ENCODE peak calls at places on chromosomes 2 and 18, in four cellular contexts. U is prostate gland, T is NB4, G is body of pancreas. L is an unnamed sample.
A peak's percentile ranks its signal among the peaks of the same experiment; 100 is the strongest.

GRCh38 chr18:76213996-76214395 is 281.0 kb downstream of the ZNF516 start:
- DNase-seq in G (no peak), T (no peak), U (no peak), L (no peak)

GRCh38 chr18:659597-659996 is 2.1 kb downstream of the TYMS start:
- DNase-seq in T (no peak), U (no peak), G (no peak), L (no peak)

GRCh38 chr2:75565523-75566449 is 5.0 kb upstream of the EVA1A start:
- DNase-seq in T (no peak), U (no peak), G (no peak), L (no peak)

GRCh38 chr18:46641917-46642316 is 15.1 kb downstream of the LOXHD1 start:
- DNase-seq in T (no peak), G (no peak), U (no peak), L (no peak)

GRCh38 chr2:43152186-43152585 is 74.2 kb downstream of the ZFP36L2 start:
- DNase-seq in G (no peak), T (no peak), U (no peak), L (no peak)

GRCh38 chr18:71114550-71115210 is 825.8 kb downstream of the SOCS6 start:
- DNase-seq in G (no peak), T (no peak), U (no peak), L (no peak)

GRCh38 chr2:216018709-216019108 is 5.4 kb upstream of the MREG start:
- DNase-seq in T (no peak), G (no peak), U (no peak), L (no peak)

GRCh38 chr18:22149710-22150109 is 19.7 kb upstream of the GATA6 start:
- DNase-seq in T (no peak), G (no peak), U (no peak), L (no peak)

GRCh38 chr18:9094307-9095226 is 7.9 kb upstream of the NDUFV2 start:
- DNase-seq in G (no peak), T (no peak), U (no peak), L (no peak)

GRCh38 chr2:20609349-20609994 is 41.4 kb downstream of the HS1BP3 start:
- DNase-seq in G (no peak), T (no peak), U (no peak), L (no peak)

GRCh38 chr18:62187543-62188378 is 706 bp downstream of the RELCH start:
- DNase-seq in T (peak; percentile 72), U (peak; percentile 15), G (peak; percentile 16), L (no peak)

GRCh38 chr2:16664809-16665745 is 557 bp downstream of the CYRIA start:
- DNase-seq in G (no peak), U (no peak), T (peak; percentile 51), L (no peak)

GRCh38 chr2:14642499-14642898 is 10.0 kb downstream of the LRATD1 start:
- DNase-seq in U (no peak), G (no peak), T (peak; percentile 18), L (no peak)

GRCh38 chr18:11037841-11038240 is 111.5 kb downstream of the PIEZO2 start:
- DNase-seq in G (no peak), T (no peak), U (no peak), L (no peak)

GRCh38 chr2:141109633-141110032 is 1021.2 kb downstream of the LRP1B start:
- DNase-seq in U (no peak), T (peak; percentile 10), G (no peak), L (no peak)
- TF ChIP-seq CTCF in U (no peak), T (peak; percentile 21), G (no peak), L (peak; percentile 44)

GRCh38 chr2:172708247-172708646 is 27.4 kb upstream of the RAPGEF4 start:
- DNase-seq in T (no peak), G (no peak), U (no peak), L (no peak)

GRCh38 chr2:172701250-172701649 is 34.4 kb upstream of the RAPGEF4 start:
- DNase-seq in U (no peak), G (no peak), T (no peak), L (no peak)

GRCh38 chr2:172702451-172702850 is 33.2 kb upstream of the RAPGEF4 start:
- DNase-seq in G (no peak), T (no peak), U (no peak), L (no peak)

GRCh38 chr2:172705352-172705751 is 30.3 kb upstream of the RAPGEF4 start:
- DNase-seq in G (no peak), U (no peak), T (no peak), L (no peak)

DNA sequence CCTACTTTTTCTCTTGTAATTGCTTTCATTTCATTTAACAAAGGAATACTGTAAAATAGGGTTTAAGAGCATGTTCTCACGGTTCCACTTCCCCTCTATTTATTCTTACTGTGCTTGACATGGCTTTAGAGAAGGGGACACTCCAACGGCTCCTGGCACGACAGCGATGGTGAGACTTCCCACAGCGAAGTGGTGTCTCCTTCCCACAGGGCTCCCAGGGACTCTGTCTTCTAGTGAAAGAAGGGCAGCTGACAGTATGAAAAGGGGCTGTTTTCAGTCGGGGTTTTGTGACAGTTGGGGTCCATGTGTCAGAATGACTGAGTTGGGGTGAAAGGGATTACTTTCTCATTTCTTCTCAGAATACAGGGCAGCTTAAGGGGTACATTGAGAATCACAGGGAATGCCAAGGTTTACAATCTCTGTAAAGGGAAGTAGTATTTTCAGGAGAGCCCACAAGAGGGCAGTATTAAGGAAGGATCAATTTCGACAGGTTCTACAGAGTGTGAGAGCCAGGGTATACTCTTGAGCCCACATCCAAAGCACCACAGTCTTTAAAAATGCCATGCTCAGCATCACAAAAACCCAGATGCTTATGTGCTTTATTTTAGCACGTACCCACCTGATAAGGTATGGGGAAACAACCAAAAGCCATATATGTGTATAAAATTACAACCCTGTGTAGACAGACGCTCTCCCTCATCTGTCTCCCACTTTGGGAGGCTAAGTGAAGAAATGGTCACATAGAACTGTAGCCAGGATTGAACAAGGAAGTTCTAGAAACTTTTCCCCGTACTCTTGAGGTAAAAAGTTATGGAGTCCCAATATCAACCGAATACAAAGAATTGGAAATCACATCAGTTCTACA is 31.3 kb upstream of the RAPGEF4 start:
- DNase-seq in T (peak; percentile 54), G (peak; percentile 11), U (no peak), L (peak; percentile 26)
- TF ChIP-seq CTCF in T (peak; percentile 62), G (peak; percentile 39), U (peak; percentile 21), L (peak; percentile 65)

GRCh38 chr2:9775351-9775750 is 67.9 kb upstream of the TAF1B start:
- DNase-seq in G (no peak), U (no peak), T (no peak), L (no peak)
- TF ChIP-seq CTCF in G (no peak), U (no peak), T (no peak), L (no peak)

DNA sequence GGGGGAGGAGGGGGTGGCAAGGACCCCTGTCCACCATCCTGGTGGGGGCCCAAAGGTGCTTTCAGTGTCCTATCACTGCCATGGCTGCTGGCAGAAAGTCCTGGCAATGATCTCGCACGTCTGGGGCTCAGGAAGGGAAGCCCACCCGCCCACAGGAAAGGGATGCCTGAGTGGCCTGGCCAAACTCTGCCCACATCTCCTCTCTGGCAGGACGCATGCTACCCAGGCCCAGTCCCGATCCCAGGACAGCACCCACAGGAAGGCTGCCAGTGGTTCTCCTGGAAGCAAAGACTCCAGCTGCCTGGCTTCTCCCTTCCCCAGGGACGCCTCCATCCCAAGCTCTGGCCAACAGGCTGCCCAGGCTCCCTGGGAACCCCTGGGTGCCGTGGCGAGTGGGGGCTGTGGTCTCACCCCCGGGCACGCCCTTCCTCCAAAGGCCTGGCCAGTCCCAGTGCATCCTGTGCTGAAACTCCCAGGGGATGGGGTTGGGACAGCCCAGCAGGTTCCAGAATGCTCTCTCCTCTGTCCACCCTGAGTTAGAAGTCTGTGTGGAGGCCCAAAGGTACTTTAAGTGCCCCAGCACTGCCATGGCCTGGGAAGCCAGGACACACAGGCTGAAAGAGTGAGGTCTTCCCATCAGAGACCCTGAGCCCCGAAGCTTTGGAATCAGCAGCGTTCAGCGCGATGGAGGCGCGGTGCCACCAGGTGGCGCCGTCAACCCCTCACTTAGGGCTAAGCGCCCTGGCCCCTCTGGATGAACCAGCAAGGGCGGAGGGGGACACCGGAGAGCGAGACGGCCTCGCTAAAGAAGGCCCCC is 29.8 kb upstream of the TAF1B start:
- DNase-seq in U (peak; percentile 69), G (peak; percentile 68), T (peak; percentile 77), L (peak; percentile 86)
- TF ChIP-seq CTCF in U (peak; percentile 94), G (peak; percentile 83), T (peak; percentile 96), L (peak; percentile 96)